ENCODE peak calls at places on chromosomes 2 and 18, in nine cellular contexts. One of them, this sample, is unnamed.

GRCh38 chr2:112758701-112759100 is 5.7 kb downstream of the CKAP2L start:
- DNase-seq in HCT116: no peak
- DNase-seq in sigmoid colon: no peak
- DNase-seq in stomach: no peak
- DNase-seq in K562: no peak
- DNase-seq in spleen: no peak
- DNase-seq in endothelial cell of umbilical vein: no peak
- DNase-seq in suprapubic skin: no peak
- DNase-seq in transverse colon: no peak
- DNase-seq in this sample: no peak

GRCh38 chr2:25301453-25302352 is 40.0 kb downstream of the DNMT3A start:
- DNase-seq in HCT116: peak; percentile 6
- DNase-seq in sigmoid colon: no peak
- DNase-seq in stomach: no peak
- DNase-seq in K562: no peak
- DNase-seq in spleen: no peak
- DNase-seq in endothelial cell of umbilical vein: peak; percentile 41
- DNase-seq in suprapubic skin: no peak
- DNase-seq in transverse colon: peak; percentile 34
- DNase-seq in this sample: no peak

GRCh38 chr2:10795508-10796046 is 17.0 kb downstream of the PDIA6 start:
- DNase-seq in HCT116: no peak
- DNase-seq in sigmoid colon: no peak
- DNase-seq in stomach: no peak
- DNase-seq in K562: no peak
- DNase-seq in spleen: no peak
- DNase-seq in endothelial cell of umbilical vein: no peak
- DNase-seq in suprapubic skin: no peak
- DNase-seq in transverse colon: no peak
- DNase-seq in this sample: no peak

GRCh38 chr2:85264471-85264870 is 63.3 kb downstream of the TGOLN2 start:
- DNase-seq in HCT116: no peak
- DNase-seq in sigmoid colon: no peak
- DNase-seq in stomach: no peak
- DNase-seq in K562: no peak
- DNase-seq in spleen: no peak
- DNase-seq in endothelial cell of umbilical vein: peak; percentile 54
- DNase-seq in suprapubic skin: no peak
- DNase-seq in transverse colon: no peak
- DNase-seq in this sample: no peak

GRCh38 chr2:46305767-46306166 is 8.6 kb downstream of the EPAS1 start:
- DNase-seq in HCT116: no peak
- DNase-seq in sigmoid colon: no peak
- DNase-seq in stomach: no peak
- DNase-seq in K562: no peak
- DNase-seq in spleen: no peak
- DNase-seq in endothelial cell of umbilical vein: no peak
- DNase-seq in suprapubic skin: peak; percentile 16
- DNase-seq in transverse colon: no peak
- DNase-seq in this sample: no peak

GRCh38 chr2:120393456-120393855 is 47.5 kb downstream of the INHBB start:
- DNase-seq in HCT116: no peak
- DNase-seq in sigmoid colon: no peak
- DNase-seq in stomach: peak; percentile 14
- DNase-seq in K562: no peak
- DNase-seq in spleen: peak; percentile 50
- DNase-seq in endothelial cell of umbilical vein: no peak
- DNase-seq in suprapubic skin: peak; percentile 55
- DNase-seq in transverse colon: no peak
- DNase-seq in this sample: no peak

GRCh38 chr18:22709288-22710060 is 223.7 kb upstream of the RBBP8 start:
- DNase-seq in HCT116: no peak
- DNase-seq in sigmoid colon: no peak
- DNase-seq in stomach: no peak
- DNase-seq in K562: no peak
- DNase-seq in spleen: no peak
- DNase-seq in endothelial cell of umbilical vein: no peak
- DNase-seq in suprapubic skin: no peak
- DNase-seq in transverse colon: no peak
- DNase-seq in this sample: peak; percentile 62

GRCh38 chr2:9407363-9407811 is 15.9 kb downstream of the ITGB1BP1 start:
- DNase-seq in HCT116: no peak
- DNase-seq in sigmoid colon: no peak
- DNase-seq in stomach: no peak
- DNase-seq in K562: no peak
- DNase-seq in spleen: no peak
- DNase-seq in endothelial cell of umbilical vein: no peak
- DNase-seq in suprapubic skin: no peak
- DNase-seq in transverse colon: no peak
- DNase-seq in this sample: no peak

GRCh38 chr2:68925298-68925885 is 27.3 kb downstream of the GKN2 start:
- DNase-seq in HCT116: peak; percentile 48
- DNase-seq in sigmoid colon: no peak
- DNase-seq in stomach: peak; percentile 37
- DNase-seq in K562: peak; percentile 68
- DNase-seq in spleen: no peak
- DNase-seq in endothelial cell of umbilical vein: peak; percentile 58
- DNase-seq in suprapubic skin: no peak
- DNase-seq in transverse colon: no peak
- DNase-seq in this sample: no peak

GRCh38 chr2:233982421-233983121 is 65.4 kb downstream of the TRPM8 start:
- DNase-seq in HCT116: no peak
- DNase-seq in sigmoid colon: no peak
- DNase-seq in stomach: no peak
- DNase-seq in K562: no peak
- DNase-seq in spleen: no peak
- DNase-seq in endothelial cell of umbilical vein: no peak
- DNase-seq in suprapubic skin: no peak
- DNase-seq in transverse colon: no peak
- DNase-seq in this sample: no peak

GRCh38 chr18:2301316-2301715 is 270.0 kb downstream of the METTL4 start:
- DNase-seq in HCT116: no peak
- DNase-seq in sigmoid colon: no peak
- DNase-seq in stomach: no peak
- DNase-seq in K562: no peak
- DNase-seq in spleen: no peak
- DNase-seq in endothelial cell of umbilical vein: no peak
- DNase-seq in suprapubic skin: no peak
- DNase-seq in transverse colon: no peak
- DNase-seq in this sample: no peak

GRCh38 chr2:10221443-10221842 is 81.3 kb upstream of the HPCAL1 start:
- DNase-seq in HCT116: no peak
- DNase-seq in sigmoid colon: no peak
- DNase-seq in stomach: no peak
- DNase-seq in K562: no peak
- DNase-seq in spleen: peak; percentile 63
- DNase-seq in endothelial cell of umbilical vein: no peak
- DNase-seq in suprapubic skin: no peak
- DNase-seq in transverse colon: no peak
- DNase-seq in this sample: no peak

GRCh38 chr2:223477318-223477717 is 124.8 kb downstream of the SCG2 start:
- DNase-seq in HCT116: no peak
- DNase-seq in sigmoid colon: no peak
- DNase-seq in stomach: no peak
- DNase-seq in K562: no peak
- DNase-seq in spleen: no peak
- DNase-seq in endothelial cell of umbilical vein: no peak
- DNase-seq in suprapubic skin: no peak
- DNase-seq in transverse colon: no peak
- DNase-seq in this sample: no peak

GRCh38 chr18:12287131-12287681 is 20.8 kb upstream of the TUBB6 start:
- DNase-seq in HCT116: no peak
- DNase-seq in sigmoid colon: no peak
- DNase-seq in stomach: no peak
- DNase-seq in K562: no peak
- DNase-seq in spleen: peak; percentile 64
- DNase-seq in endothelial cell of umbilical vein: no peak
- DNase-seq in suprapubic skin: no peak
- DNase-seq in transverse colon: no peak
- DNase-seq in this sample: no peak

GRCh38 chr2:68971591-68972231 is 2.7 kb upstream of the GKN1 start:
- DNase-seq in HCT116: no peak
- DNase-seq in sigmoid colon: no peak
- DNase-seq in stomach: peak; percentile 70
- DNase-seq in K562: no peak
- DNase-seq in spleen: no peak
- DNase-seq in endothelial cell of umbilical vein: no peak
- DNase-seq in suprapubic skin: no peak
- DNase-seq in transverse colon: no peak
- DNase-seq in this sample: no peak

GRCh38 chr2:168247341-168248305 is at the start of gene STK39:
- DNase-seq in HCT116: peak; percentile 45
- DNase-seq in sigmoid colon: peak; percentile 84
- DNase-seq in stomach: peak; percentile 80
- DNase-seq in K562: peak; percentile 80
- DNase-seq in spleen: peak; percentile 93
- DNase-seq in endothelial cell of umbilical vein: peak; percentile 65
- DNase-seq in suprapubic skin: peak; percentile 82
- DNase-seq in transverse colon: peak; percentile 80
- DNase-seq in this sample: peak; percentile 93
- TF ChIP-seq POLR2A in HCT116: no peak
- TF ChIP-seq POLR2A in sigmoid colon: no peak
- TF ChIP-seq POLR2A in stomach: no peak
- TF ChIP-seq POLR2A in K562: no peak
- TF ChIP-seq POLR2A in spleen: no peak
- TF ChIP-seq POLR2A in endothelial cell of umbilical vein: peak; percentile 44
- TF ChIP-seq POLR2A in suprapubic skin: no peak
- TF ChIP-seq POLR2A in transverse colon: peak; percentile 54
- TF ChIP-seq POLR2A in this sample: no peak

GRCh38 chr2:32938934-32939333 is 7.8 kb upstream of the LTBP1 start:
- DNase-seq in HCT116: no peak
- DNase-seq in sigmoid colon: no peak
- DNase-seq in stomach: no peak
- DNase-seq in K562: no peak
- DNase-seq in spleen: no peak
- DNase-seq in endothelial cell of umbilical vein: no peak
- DNase-seq in suprapubic skin: no peak
- DNase-seq in transverse colon: no peak
- DNase-seq in this sample: no peak

GRCh38 chr2:32940598-32940997 is 6.2 kb upstream of the LTBP1 start:
- DNase-seq in HCT116: no peak
- DNase-seq in sigmoid colon: no peak
- DNase-seq in stomach: no peak
- DNase-seq in K562: no peak
- DNase-seq in spleen: no peak
- DNase-seq in endothelial cell of umbilical vein: no peak
- DNase-seq in suprapubic skin: no peak
- DNase-seq in transverse colon: no peak
- DNase-seq in this sample: no peak

GRCh38 chr2:32933756-32934095 is 13.0 kb upstream of the LTBP1 start:
- DNase-seq in HCT116: no peak
- DNase-seq in sigmoid colon: no peak
- DNase-seq in stomach: no peak
- DNase-seq in K562: no peak
- DNase-seq in spleen: no peak
- DNase-seq in endothelial cell of umbilical vein: no peak
- DNase-seq in suprapubic skin: no peak
- DNase-seq in transverse colon: no peak
- DNase-seq in this sample: no peak

GRCh38 chr2:32941944-32942690 is 4.6 kb upstream of the LTBP1 start:
- DNase-seq in HCT116: no peak
- DNase-seq in sigmoid colon: no peak
- DNase-seq in stomach: no peak
- DNase-seq in K562: no peak
- DNase-seq in spleen: no peak
- DNase-seq in endothelial cell of umbilical vein: no peak
- DNase-seq in suprapubic skin: no peak
- DNase-seq in transverse colon: no peak
- DNase-seq in this sample: peak; percentile 55

GRCh38 chr2:32937602-32938450 is 8.9 kb upstream of the LTBP1 start:
- DNase-seq in HCT116: peak; percentile 26
- DNase-seq in sigmoid colon: no peak
- DNase-seq in stomach: no peak
- DNase-seq in K562: no peak
- DNase-seq in spleen: no peak
- DNase-seq in endothelial cell of umbilical vein: no peak
- DNase-seq in suprapubic skin: no peak
- DNase-seq in transverse colon: no peak
- DNase-seq in this sample: no peak
- TF ChIP-seq POLR2AphosphoS5 in HCT116: no peak
- TF ChIP-seq POLR2AphosphoS5 in sigmoid colon: no peak
- TF ChIP-seq POLR2AphosphoS5 in stomach: no peak
- TF ChIP-seq POLR2AphosphoS5 in K562: no peak
- TF ChIP-seq POLR2AphosphoS5 in spleen: no peak
- TF ChIP-seq POLR2AphosphoS5 in endothelial cell of umbilical vein: no peak
- TF ChIP-seq POLR2AphosphoS5 in suprapubic skin: no peak
- TF ChIP-seq POLR2AphosphoS5 in transverse colon: no peak
- TF ChIP-seq POLR2AphosphoS5 in this sample: no peak

DNA sequence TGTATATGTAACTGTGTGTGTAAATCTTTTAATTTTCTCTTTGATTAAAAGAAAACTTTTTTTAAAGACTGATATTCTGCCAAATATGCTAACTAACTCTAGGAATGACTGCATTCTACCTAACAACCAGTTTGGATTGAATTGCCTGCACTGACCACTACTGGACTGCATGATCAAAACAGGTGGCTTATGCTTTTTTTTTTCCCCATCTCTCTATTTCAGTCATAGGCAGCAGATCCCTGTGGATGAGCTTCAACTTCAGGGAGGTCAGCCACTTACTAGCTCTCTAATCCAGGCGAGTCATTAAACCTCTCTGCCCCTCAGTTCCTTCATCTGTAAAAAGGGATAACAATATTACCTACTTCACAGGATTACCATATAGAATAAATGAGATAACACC is 138.6 kb upstream of the SERTAD2 start:
- DNase-seq in HCT116: no peak
- DNase-seq in sigmoid colon: no peak
- DNase-seq in stomach: no peak
- DNase-seq in K562: no peak
- DNase-seq in spleen: no peak
- DNase-seq in endothelial cell of umbilical vein: peak; percentile 43
- DNase-seq in suprapubic skin: no peak
- DNase-seq in transverse colon: no peak
- DNase-seq in this sample: no peak
- TF ChIP-seq CTCF in HCT116: peak; percentile 25
- TF ChIP-seq CTCF in sigmoid colon: no peak
- TF ChIP-seq CTCF in stomach: no peak
- TF ChIP-seq CTCF in K562: peak; percentile 55
- TF ChIP-seq CTCF in spleen: no peak
- TF ChIP-seq CTCF in endothelial cell of umbilical vein: no peak
- TF ChIP-seq CTCF in suprapubic skin: no peak
- TF ChIP-seq CTCF in transverse colon: no peak
- TF ChIP-seq CTCF in this sample: peak; percentile 7

DNA sequence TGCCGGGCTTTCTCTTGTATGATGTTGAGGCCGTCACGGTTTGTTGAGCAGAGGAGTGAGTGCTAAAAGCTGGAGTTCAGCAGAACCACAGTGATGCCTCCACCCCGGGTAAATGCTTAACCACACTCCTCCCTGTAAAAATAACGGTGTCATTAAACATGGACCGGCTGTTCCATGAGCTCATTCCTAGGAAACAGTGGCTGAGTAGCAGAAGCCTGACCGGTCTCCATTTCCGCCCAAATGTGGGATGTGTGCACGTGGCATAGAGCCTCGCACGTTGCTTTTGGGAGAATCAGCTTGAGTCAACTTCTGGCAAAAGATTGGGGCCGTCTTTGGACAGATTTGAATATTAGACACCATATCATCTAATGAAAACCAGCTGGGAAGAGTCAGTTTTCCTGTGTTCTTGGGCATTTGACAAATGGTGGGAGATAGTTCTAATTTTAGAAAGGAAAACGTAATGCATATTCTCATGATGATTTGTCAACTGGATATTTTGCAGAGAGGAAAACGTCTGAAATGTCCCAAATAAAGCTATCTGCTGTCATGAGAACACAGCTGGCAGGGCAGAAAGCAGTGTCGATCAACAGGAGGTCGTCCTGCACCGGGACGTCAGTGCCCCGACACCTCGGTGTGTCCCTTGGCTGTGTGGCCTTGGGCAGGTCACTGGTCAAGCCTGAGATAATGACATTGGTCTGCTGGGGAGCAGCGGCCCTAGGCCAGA is 42.4 kb downstream of the LRRFIP1 start:
- DNase-seq in HCT116: no peak
- DNase-seq in sigmoid colon: peak; percentile 94
- DNase-seq in stomach: no peak
- DNase-seq in K562: no peak
- DNase-seq in spleen: peak; percentile 76
- DNase-seq in endothelial cell of umbilical vein: no peak
- DNase-seq in suprapubic skin: peak; percentile 86
- DNase-seq in transverse colon: peak; percentile 66
- DNase-seq in this sample: no peak
- TF ChIP-seq POLR2A in HCT116: no peak
- TF ChIP-seq POLR2A in sigmoid colon: no peak
- TF ChIP-seq POLR2A in stomach: no peak
- TF ChIP-seq POLR2A in K562: no peak
- TF ChIP-seq POLR2A in spleen: no peak
- TF ChIP-seq POLR2A in endothelial cell of umbilical vein: no peak
- TF ChIP-seq POLR2A in suprapubic skin: peak; percentile 12
- TF ChIP-seq POLR2A in transverse colon: no peak
- TF ChIP-seq POLR2A in this sample: no peak